ENCODE peak calls at places on chromosomes 3 and 15, in ten cellular contexts. One of them, this sample, is unnamed. For H3K36me3, the result is how much of the 10 kb centered on the place peaks cover.

GRCh38 chr15:39613271-39613670 is 32.4 kb downstream of the THBS1 start:
- DNase-seq in tibial artery: no peak
- DNase-seq in tibial nerve: no peak
- DNase-seq in cardiac muscle cell: no peak
- DNase-seq in K562: no peak
- DNase-seq in CD8-positive, alpha-beta T cell: no peak
- DNase-seq in neural progenitor cell: no peak
- DNase-seq in hepatocyte: no peak
- DNase-seq in transverse colon: no peak
- DNase-seq in Peyer's patch: no peak
- DNase-seq in this sample: no peak

GRCh38 chr3:101038393-101038792 is 45.2 kb upstream of the ABI3BP start:
- DNase-seq in tibial artery: no peak
- DNase-seq in tibial nerve: no peak
- DNase-seq in cardiac muscle cell: no peak
- DNase-seq in K562: no peak
- DNase-seq in CD8-positive, alpha-beta T cell: no peak
- DNase-seq in neural progenitor cell: no peak
- DNase-seq in hepatocyte: no peak
- DNase-seq in transverse colon: no peak
- DNase-seq in Peyer's patch: no peak
- DNase-seq in this sample: no peak

GRCh38 chr3:56836276-56837163 is 34.8 kb upstream of the ARHGEF3 start:
- DNase-seq in tibial artery: no peak
- DNase-seq in tibial nerve: no peak
- DNase-seq in cardiac muscle cell: no peak
- DNase-seq in K562: no peak
- DNase-seq in CD8-positive, alpha-beta T cell: no peak
- DNase-seq in neural progenitor cell: no peak
- DNase-seq in hepatocyte: no peak
- DNase-seq in transverse colon: no peak
- DNase-seq in Peyer's patch: no peak
- DNase-seq in this sample: no peak

GRCh38 chr3:172808969-172809546 is 58.5 kb downstream of the ECT2 start:
- DNase-seq in tibial artery: no peak
- DNase-seq in tibial nerve: no peak
- DNase-seq in cardiac muscle cell: peak
- DNase-seq in K562: peak
- DNase-seq in CD8-positive, alpha-beta T cell: no peak
- DNase-seq in neural progenitor cell: peak
- DNase-seq in hepatocyte: peak
- DNase-seq in transverse colon: no peak
- DNase-seq in Peyer's patch: no peak
- DNase-seq in this sample: no peak

GRCh38 chr3:50321146-50321843 is 1.2 kb downstream of the HYAL2 start:
- DNase-seq in tibial artery: peak
- DNase-seq in tibial nerve: peak
- DNase-seq in cardiac muscle cell: peak
- DNase-seq in K562: peak
- DNase-seq in CD8-positive, alpha-beta T cell: peak
- DNase-seq in neural progenitor cell: peak
- DNase-seq in hepatocyte: peak
- DNase-seq in transverse colon: peak
- DNase-seq in Peyer's patch: peak
- DNase-seq in this sample: no peak

GRCh38 chr3:27939940-27940339 is 217.8 kb upstream of the EOMES start:
- DNase-seq in tibial artery: no peak
- DNase-seq in tibial nerve: no peak
- DNase-seq in cardiac muscle cell: peak
- DNase-seq in K562: no peak
- DNase-seq in CD8-positive, alpha-beta T cell: no peak
- DNase-seq in neural progenitor cell: peak
- DNase-seq in hepatocyte: peak
- DNase-seq in transverse colon: no peak
- DNase-seq in Peyer's patch: no peak
- DNase-seq in this sample: peak

GRCh38 chr3:35653347-35653746 is 14.0 kb downstream of the ARPP21 start:
- DNase-seq in tibial artery: no peak
- DNase-seq in tibial nerve: no peak
- DNase-seq in cardiac muscle cell: no peak
- DNase-seq in K562: no peak
- DNase-seq in CD8-positive, alpha-beta T cell: no peak
- DNase-seq in neural progenitor cell: no peak
- DNase-seq in hepatocyte: no peak
- DNase-seq in transverse colon: no peak
- DNase-seq in Peyer's patch: no peak
- DNase-seq in this sample: no peak

GRCh38 chr3:151976211-151977050 is 103.0 kb downstream of the SUCNR1 start:
- DNase-seq in tibial artery: no peak
- DNase-seq in tibial nerve: no peak
- DNase-seq in cardiac muscle cell: no peak
- DNase-seq in K562: no peak
- DNase-seq in CD8-positive, alpha-beta T cell: no peak
- DNase-seq in neural progenitor cell: no peak
- DNase-seq in hepatocyte: peak
- DNase-seq in transverse colon: no peak
- DNase-seq in Peyer's patch: no peak
- DNase-seq in this sample: peak

GRCh38 chr3:14481646-14482036 is 58.5 kb downstream of the GRIP2 start:
- DNase-seq in tibial artery: no peak
- DNase-seq in tibial nerve: no peak
- DNase-seq in cardiac muscle cell: no peak
- DNase-seq in K562: no peak
- DNase-seq in CD8-positive, alpha-beta T cell: no peak
- DNase-seq in neural progenitor cell: no peak
- DNase-seq in hepatocyte: no peak
- DNase-seq in transverse colon: no peak
- DNase-seq in Peyer's patch: no peak
- DNase-seq in this sample: no peak

GRCh38 chr3:14478943-14479550 is 61.1 kb downstream of the GRIP2 start:
- DNase-seq in tibial artery: no peak
- DNase-seq in tibial nerve: no peak
- DNase-seq in cardiac muscle cell: no peak
- DNase-seq in K562: no peak
- DNase-seq in CD8-positive, alpha-beta T cell: no peak
- DNase-seq in neural progenitor cell: no peak
- DNase-seq in hepatocyte: no peak
- DNase-seq in transverse colon: no peak
- DNase-seq in Peyer's patch: no peak
- DNase-seq in this sample: no peak

GRCh38 chr3:14481018-14481645 is 59.0 kb downstream of the GRIP2 start:
- DNase-seq in tibial artery: no peak
- DNase-seq in tibial nerve: no peak
- DNase-seq in cardiac muscle cell: no peak
- DNase-seq in K562: no peak
- DNase-seq in CD8-positive, alpha-beta T cell: no peak
- DNase-seq in neural progenitor cell: no peak
- DNase-seq in hepatocyte: no peak
- DNase-seq in transverse colon: no peak
- DNase-seq in Peyer's patch: no peak
- DNase-seq in this sample: no peak

GRCh38 chr3:14479591-14479990 is 60.6 kb downstream of the GRIP2 start:
- DNase-seq in tibial artery: no peak
- DNase-seq in tibial nerve: no peak
- DNase-seq in cardiac muscle cell: no peak
- DNase-seq in K562: no peak
- DNase-seq in CD8-positive, alpha-beta T cell: no peak
- DNase-seq in neural progenitor cell: no peak
- DNase-seq in hepatocyte: no peak
- DNase-seq in transverse colon: no peak
- DNase-seq in Peyer's patch: no peak
- DNase-seq in this sample: no peak

GRCh38 chr3:14480207-14481017 is 59.7 kb downstream of the GRIP2 start:
- DNase-seq in tibial artery: no peak
- DNase-seq in tibial nerve: no peak
- DNase-seq in cardiac muscle cell: peak
- DNase-seq in K562: peak
- DNase-seq in CD8-positive, alpha-beta T cell: no peak
- DNase-seq in neural progenitor cell: no peak
- DNase-seq in hepatocyte: peak
- DNase-seq in transverse colon: no peak
- DNase-seq in Peyer's patch: no peak
- DNase-seq in this sample: peak
- H3K36me3 ChIP-seq in tibial artery: under half
- H3K36me3 ChIP-seq in tibial nerve: under half
- H3K36me3 ChIP-seq in cardiac muscle cell: under half
- H3K36me3 ChIP-seq in K562: half or more
- H3K36me3 ChIP-seq in CD8-positive, alpha-beta T cell: half or more
- H3K36me3 ChIP-seq in neural progenitor cell: under half
- H3K36me3 ChIP-seq in hepatocyte: under half
- H3K36me3 ChIP-seq in transverse colon: under half
- H3K36me3 ChIP-seq in Peyer's patch: under half
- H3K36me3 ChIP-seq in this sample: under half

GRCh38 chr3:141485578-141486415 is 1.0 kb upstream of the RASA2 start:
- DNase-seq in tibial artery: no peak
- DNase-seq in tibial nerve: no peak
- DNase-seq in cardiac muscle cell: no peak
- DNase-seq in K562: peak
- DNase-seq in CD8-positive, alpha-beta T cell: peak
- DNase-seq in neural progenitor cell: peak
- DNase-seq in hepatocyte: peak
- DNase-seq in transverse colon: no peak
- DNase-seq in Peyer's patch: peak
- DNase-seq in this sample: peak

GRCh38 chr3:141489184-141489583 is 2.4 kb downstream of the RASA2 start:
- DNase-seq in tibial artery: no peak
- DNase-seq in tibial nerve: no peak
- DNase-seq in cardiac muscle cell: no peak
- DNase-seq in K562: no peak
- DNase-seq in CD8-positive, alpha-beta T cell: no peak
- DNase-seq in neural progenitor cell: no peak
- DNase-seq in hepatocyte: no peak
- DNase-seq in transverse colon: no peak
- DNase-seq in Peyer's patch: no peak
- DNase-seq in this sample: no peak

GRCh38 chr3:141486735-141487418 is at the start of gene RASA2:
- DNase-seq in tibial artery: peak
- DNase-seq in tibial nerve: peak
- DNase-seq in cardiac muscle cell: peak
- DNase-seq in K562: peak
- DNase-seq in CD8-positive, alpha-beta T cell: peak
- DNase-seq in neural progenitor cell: peak
- DNase-seq in hepatocyte: peak
- DNase-seq in transverse colon: peak
- DNase-seq in Peyer's patch: peak
- DNase-seq in this sample: no peak

GRCh38 chr3:141486416-141486734 is 452 bp upstream of the RASA2 start:
- DNase-seq in tibial artery: no peak
- DNase-seq in tibial nerve: peak
- DNase-seq in cardiac muscle cell: no peak
- DNase-seq in K562: no peak
- DNase-seq in CD8-positive, alpha-beta T cell: no peak
- DNase-seq in neural progenitor cell: no peak
- DNase-seq in hepatocyte: no peak
- DNase-seq in transverse colon: no peak
- DNase-seq in Peyer's patch: no peak
- DNase-seq in this sample: no peak

GRCh38 chr3:141487419-141488345 is 855 bp downstream of the RASA2 start:
- DNase-seq in tibial artery: peak
- DNase-seq in tibial nerve: peak
- DNase-seq in cardiac muscle cell: peak
- DNase-seq in K562: peak
- DNase-seq in CD8-positive, alpha-beta T cell: peak
- DNase-seq in neural progenitor cell: peak
- DNase-seq in hepatocyte: peak
- DNase-seq in transverse colon: peak
- DNase-seq in Peyer's patch: peak
- DNase-seq in this sample: no peak
- TF ChIP-seq CTCF in tibial artery: peak
- TF ChIP-seq CTCF in tibial nerve: no peak
- TF ChIP-seq CTCF in cardiac muscle cell: no peak
- TF ChIP-seq CTCF in K562: no peak
- TF ChIP-seq CTCF in CD8-positive, alpha-beta T cell: no peak
- TF ChIP-seq CTCF in neural progenitor cell: no peak
- TF ChIP-seq CTCF in hepatocyte: no peak
- TF ChIP-seq CTCF in transverse colon: no peak
- TF ChIP-seq CTCF in Peyer's patch: no peak
- TF ChIP-seq CTCF in this sample: no peak

GRCh38 chr15:79092382-79092781 is 1.8 kb upstream of the RASGRF1 start:
- DNase-seq in tibial artery: no peak
- DNase-seq in tibial nerve: no peak
- DNase-seq in cardiac muscle cell: no peak
- DNase-seq in K562: no peak
- DNase-seq in CD8-positive, alpha-beta T cell: no peak
- DNase-seq in neural progenitor cell: no peak
- DNase-seq in hepatocyte: no peak
- DNase-seq in transverse colon: no peak
- DNase-seq in Peyer's patch: peak
- DNase-seq in this sample: no peak

GRCh38 chr15:79089890-79090486 is 592 bp downstream of the RASGRF1 start:
- DNase-seq in tibial artery: peak
- DNase-seq in tibial nerve: no peak
- DNase-seq in cardiac muscle cell: no peak
- DNase-seq in K562: no peak
- DNase-seq in CD8-positive, alpha-beta T cell: no peak
- DNase-seq in neural progenitor cell: peak
- DNase-seq in hepatocyte: no peak
- DNase-seq in transverse colon: no peak
- DNase-seq in Peyer's patch: peak
- DNase-seq in this sample: no peak

GRCh38 chr15:79091204-79091867 is 756 bp upstream of the RASGRF1 start:
- DNase-seq in tibial artery: peak
- DNase-seq in tibial nerve: no peak
- DNase-seq in cardiac muscle cell: peak
- DNase-seq in K562: no peak
- DNase-seq in CD8-positive, alpha-beta T cell: no peak
- DNase-seq in neural progenitor cell: peak
- DNase-seq in hepatocyte: peak
- DNase-seq in transverse colon: no peak
- DNase-seq in Peyer's patch: peak
- DNase-seq in this sample: no peak

GRCh38 chr15:79089331-79089889 is 1.2 kb downstream of the RASGRF1 start:
- DNase-seq in tibial artery: no peak
- DNase-seq in tibial nerve: no peak
- DNase-seq in cardiac muscle cell: peak
- DNase-seq in K562: no peak
- DNase-seq in CD8-positive, alpha-beta T cell: no peak
- DNase-seq in neural progenitor cell: peak
- DNase-seq in hepatocyte: no peak
- DNase-seq in transverse colon: no peak
- DNase-seq in Peyer's patch: peak
- DNase-seq in this sample: no peak

DNA sequence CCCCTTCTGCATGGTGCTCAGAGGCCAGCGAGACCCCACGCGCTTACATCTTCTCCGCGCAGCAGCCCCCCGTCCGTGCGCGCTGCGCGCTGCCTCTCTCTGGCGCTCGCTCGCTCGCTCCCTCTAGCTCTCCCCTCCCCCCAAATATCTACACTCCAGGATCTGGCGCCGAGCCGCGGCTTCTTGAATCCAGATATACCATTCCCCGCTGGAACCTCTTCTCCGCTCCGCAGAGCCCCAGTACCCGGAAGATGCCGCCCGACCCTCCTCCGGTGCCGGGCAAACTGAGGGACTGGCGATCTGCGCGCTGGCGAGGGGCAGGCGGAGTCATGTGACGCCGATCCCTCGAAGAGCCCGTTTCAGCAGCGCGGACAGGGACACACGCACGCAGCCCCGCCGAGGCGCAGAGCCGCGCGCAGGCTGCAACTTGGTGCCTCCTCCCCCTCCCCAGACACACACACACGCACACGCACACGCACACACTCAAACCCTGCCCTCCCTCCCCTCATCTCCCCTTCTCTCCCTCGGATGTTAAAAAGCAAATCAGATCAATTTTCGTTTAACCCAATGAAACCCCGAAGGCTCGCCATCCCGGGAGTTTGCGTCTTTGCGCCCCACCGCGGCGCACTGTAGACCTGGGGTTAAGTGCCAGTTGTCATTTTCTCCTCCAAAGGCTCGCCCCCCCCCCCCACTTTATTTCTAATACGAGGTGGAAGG is at the start of gene RASGRF1:
- DNase-seq in tibial artery: peak
- DNase-seq in tibial nerve: no peak
- DNase-seq in cardiac muscle cell: peak
- DNase-seq in K562: no peak
- DNase-seq in CD8-positive, alpha-beta T cell: no peak
- DNase-seq in neural progenitor cell: peak
- DNase-seq in hepatocyte: peak
- DNase-seq in transverse colon: no peak
- DNase-seq in Peyer's patch: peak
- DNase-seq in this sample: no peak
- H3K4me3 ChIP-seq in tibial artery: no peak
- H3K4me3 ChIP-seq in tibial nerve: peak
- H3K4me3 ChIP-seq in cardiac muscle cell: peak
- H3K4me3 ChIP-seq in K562: no peak
- H3K4me3 ChIP-seq in CD8-positive, alpha-beta T cell: no peak
- H3K4me3 ChIP-seq in neural progenitor cell: peak
- H3K4me3 ChIP-seq in hepatocyte: peak
- H3K4me3 ChIP-seq in transverse colon: no peak
- H3K4me3 ChIP-seq in Peyer's patch: no peak
- H3K4me3 ChIP-seq in this sample: no peak

GRCh38 chr3:184178522-184179138 is 4.0 kb downstream of the AP2M1 start:
- DNase-seq in tibial artery: no peak
- DNase-seq in tibial nerve: no peak
- DNase-seq in cardiac muscle cell: no peak
- DNase-seq in K562: no peak
- DNase-seq in CD8-positive, alpha-beta T cell: no peak
- DNase-seq in neural progenitor cell: no peak
- DNase-seq in hepatocyte: no peak
- DNase-seq in transverse colon: no peak
- DNase-seq in Peyer's patch: no peak
- DNase-seq in this sample: no peak
- H3K36me3 ChIP-seq in tibial artery: half or more
- H3K36me3 ChIP-seq in tibial nerve: half or more
- H3K36me3 ChIP-seq in cardiac muscle cell: under half
- H3K36me3 ChIP-seq in K562: half or more
- H3K36me3 ChIP-seq in CD8-positive, alpha-beta T cell: half or more
- H3K36me3 ChIP-seq in neural progenitor cell: under half
- H3K36me3 ChIP-seq in hepatocyte: under half
- H3K36me3 ChIP-seq in transverse colon: under half
- H3K36me3 ChIP-seq in Peyer's patch: under half
- H3K36me3 ChIP-seq in this sample: under half